ENCODE peak calls at places on chromosome 17, in six cellular contexts. V, T, S, Z, K and M are unnamed samples.

GRCh38 chr17:58536541-58536940 is 22.1 kb upstream of the MTMR4 start:
- DNase-seq in V (no peak), T (no peak), S (no peak), Z (no peak), K (no peak), M (no peak)

GRCh38 chr17:8341456-8341855 is 1.8 kb downstream of the ODF4 start:
- DNase-seq in V (no peak), T (no peak), S (no peak), Z (no peak), K (no peak), M (no peak)

GRCh38 chr17:8003594-8004181 is 1.3 kb downstream of the GUCY2D start:
- DNase-seq in V (no peak), T (no peak), S (no peak), Z (no peak), K (no peak), M (no peak)

GRCh38 chr17:72516772-72517399 is 396.1 kb downstream of the SOX9 start:
- DNase-seq in V (no peak), T (no peak), S (peak), Z (no peak), K (no peak), M (peak)

GRCh38 chr17:33166472-33166871 is 126.6 kb downstream of the ASIC2 start:
- DNase-seq in V (no peak), T (no peak), S (no peak), Z (no peak), K (no peak), M (no peak)

GRCh38 chr17:17220529-17220928 is 14.4 kb upstream of the PLD6 start:
- DNase-seq in V (no peak), T (no peak), S (no peak), Z (no peak), K (no peak), M (no peak)

GRCh38 chr17:72642720-72643119 is 449.8 kb downstream of the SLC39A11 start:
- DNase-seq in V (no peak), T (no peak), S (no peak), Z (no peak), K (no peak), M (no peak)

GRCh38 chr17:47117386-47117785 is 71.7 kb downstream of the CDC27 start:
- DNase-seq in V (no peak), T (no peak), S (no peak), Z (no peak), K (no peak), M (no peak)

GRCh38 chr17:27571563-27572129 is 59.3 kb upstream of the LGALS9 start:
- DNase-seq in V (no peak), T (no peak), S (no peak), Z (no peak), K (no peak), M (no peak)

GRCh38 chr17:58569216-58569615 is 54.8 kb upstream of the MTMR4 start:
- DNase-seq in V (no peak), T (no peak), S (no peak), Z (no peak), K (no peak), M (peak)

GRCh38 chr17:30224419-30224960 is 11.0 kb downstream of the SLC6A4 start:
- DNase-seq in V (no peak), T (no peak), S (no peak), Z (no peak), K (no peak), M (no peak)

GRCh38 chr17:57552114-57552601 is 192.9 kb downstream of the CCDC182 start:
- DNase-seq in V (peak), T (no peak), S (no peak), Z (peak), K (no peak), M (no peak)

GRCh38 chr17:73292031-73292531 is 19.7 kb downstream of the CDC42EP4 start:
- DNase-seq in V (peak), T (no peak), S (no peak), Z (no peak), K (no peak), M (no peak)

GRCh38 chr17:43917348-43918025 is 10.2 kb upstream of the MPP2 start:
- DNase-seq in V (no peak), T (no peak), S (no peak), Z (peak), K (no peak), M (no peak)

GRCh38 chr17:27370776-27371175 is 76.9 kb downstream of the WSB1 start:
- DNase-seq in V (no peak), T (no peak), S (no peak), Z (no peak), K (no peak), M (no peak)

GRCh38 chr17:38897671-38898290 is 27.6 kb upstream of the LASP1NB start:
- DNase-seq in V (no peak), T (no peak), S (no peak), Z (no peak), K (no peak), M (no peak)

GRCh38 chr17:31308935-31309334 is 4.9 kb downstream of the EVI2B start:
- DNase-seq in V (no peak), T (no peak), S (no peak), Z (no peak), K (no peak), M (no peak)

GRCh38 chr17:74678541-74678940 is 34.2 kb downstream of the CD300LF start:
- DNase-seq in V (no peak), T (no peak), S (no peak), Z (no peak), K (no peak), M (no peak)

GRCh38 chr17:68853439-68853838 is 101.8 kb downstream of the ABCA8 start:
- DNase-seq in V (no peak), T (no peak), S (no peak), Z (no peak), K (no peak), M (no peak)

GRCh38 chr17:7361906-7362305 is 7.0 kb downstream of the TMEM95 start:
- DNase-seq in V (no peak), T (no peak), S (no peak), Z (no peak), K (no peak), M (no peak)

GRCh38 chr17:11737290-11737679 is 139.0 kb downstream of the DNAH9 start:
- DNase-seq in V (no peak), T (no peak), S (no peak), Z (no peak), K (no peak), M (no peak)

GRCh38 chr17:81733507-81734404 is 21.7 kb downstream of the SLC25A10 start:
- DNase-seq in V (peak), T (no peak), S (peak), Z (peak), K (no peak), M (peak)

GRCh38 chr17:73901661-73902415 is 257.6 kb upstream of the SDK2 start:
- DNase-seq in V (no peak), T (no peak), S (no peak), Z (no peak), K (no peak), M (peak)

GRCh38 chr17:73065376-73065775 is 27.1 kb downstream of the SLC39A11 start:
- DNase-seq in V (no peak), T (no peak), S (no peak), Z (no peak), K (no peak), M (no peak)

GRCh38 chr17:29574732-29575510 is 6.4 kb downstream of the TP53I13 start:
- DNase-seq in V (no peak), T (no peak), S (peak), Z (no peak), K (no peak), M (no peak)

GRCh38 chr17:78723001-78723796 is 58.9 kb downstream of the CYTH1 start:
- DNase-seq in V (peak), T (no peak), S (no peak), Z (no peak), K (no peak), M (no peak)

GRCh38 chr17:77503293-77503655 is 362.5 kb downstream of the SEC14L1 start:
- DNase-seq in V (peak), T (no peak), S (no peak), Z (no peak), K (no peak), M (no peak)
- TF ChIP-seq GABPA in V (no peak), T (no peak), S (no peak), Z (no peak), K (no peak), M (no peak)

GRCh38 chr17:6069611-6070279 is 434 bp upstream of the WSCD1 start:
- DNase-seq in V (no peak), T (no peak), S (no peak), Z (no peak), K (no peak), M (no peak)
- TF ChIP-seq GABPA in V (no peak), T (no peak), S (no peak), Z (no peak), K (no peak), M (no peak)

DNA sequence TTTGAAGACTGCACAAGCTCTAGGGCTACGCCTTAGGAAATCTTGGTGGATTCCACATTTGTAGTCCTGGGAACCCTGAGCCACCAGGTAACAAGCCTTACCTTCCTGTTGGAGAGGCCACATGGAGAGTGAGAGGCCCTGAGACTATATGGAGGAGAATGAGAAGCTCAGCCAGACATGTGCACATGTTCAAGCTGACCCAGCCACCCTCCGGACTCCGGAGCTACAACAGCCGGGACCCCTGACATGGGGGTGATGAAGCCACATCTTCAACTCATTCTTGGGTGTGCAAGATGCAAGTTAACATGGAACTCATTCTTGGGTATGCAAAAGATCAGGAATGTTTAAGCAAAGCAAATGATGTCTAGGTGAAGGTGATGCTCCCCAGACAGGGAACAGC is 62.7 kb downstream of the GNA13 start:
- DNase-seq in V (no peak), T (no peak), S (no peak), Z (no peak), K (no peak), M (no peak)
- TF ChIP-seq GABPA in V (no peak), T (no peak), S (no peak), Z (no peak), K (no peak), M (no peak)

GRCh38 chr17:48770954-48771353 is 42.4 kb upstream of the HOXB13 start:
- DNase-seq in V (no peak), T (peak), S (no peak), Z (no peak), K (no peak), M (no peak)
- TF ChIP-seq GABPA in V (no peak), T (no peak), S (no peak), Z (no peak), K (no peak), M (no peak)

GRCh38 chr17:82942166-82943130 is 102.6 kb upstream of the ZNF750 start:
- DNase-seq in V (no peak), T (no peak), S (no peak), Z (no peak), K (no peak), M (no peak)
- TF ChIP-seq GABPA in V (no peak), T (no peak), S (no peak), Z (no peak), K (no peak), M (no peak)

GRCh38 chr17:71251936-71252335 is 868.9 kb upstream of the SOX9 start:
- DNase-seq in V (no peak), T (no peak), S (no peak), Z (no peak), K (no peak), M (no peak)
- TF ChIP-seq GABPA in V (no peak), T (no peak), S (no peak), Z (no peak), K (no peak), M (no peak)

DNA sequence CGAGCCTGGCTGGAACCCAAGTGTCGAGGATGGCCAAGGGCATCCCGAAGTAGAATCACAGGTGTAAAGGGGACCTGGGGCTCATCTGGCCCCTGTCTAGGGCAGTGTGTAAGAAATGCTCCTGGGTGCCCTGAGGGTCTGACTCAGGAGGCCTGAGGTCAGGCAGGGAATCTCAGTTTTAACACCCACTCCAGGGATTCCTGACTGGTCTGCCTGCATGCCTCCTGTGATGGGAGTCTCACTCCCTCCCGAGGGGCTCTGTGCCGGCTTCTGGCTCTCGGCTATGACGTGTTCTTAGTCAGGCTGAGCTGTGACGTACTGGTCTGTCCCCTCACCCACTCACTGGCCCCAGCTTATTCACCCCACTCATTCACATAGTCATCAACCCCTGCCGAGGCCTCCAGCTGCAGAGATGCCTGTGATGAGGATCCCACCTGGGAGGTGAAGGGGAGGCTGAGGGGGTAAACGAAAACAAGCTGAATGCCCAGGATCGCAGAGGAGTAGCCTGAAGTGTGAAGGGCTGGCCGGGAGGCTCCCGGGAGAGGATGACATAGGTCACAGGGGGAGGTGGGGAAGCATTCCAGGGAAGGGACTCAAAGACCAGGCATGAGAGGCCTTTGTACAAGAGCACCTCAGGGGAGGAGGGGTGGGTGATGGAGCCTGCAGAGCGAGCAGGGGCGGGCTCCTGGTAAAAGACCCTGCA is 23.7 kb downstream of the FAM83G start:
- DNase-seq in V (no peak), T (no peak), S (peak), Z (no peak), K (no peak), M (no peak)
- TF ChIP-seq GABPA in V (no peak), T (no peak), S (no peak), Z (no peak), K (no peak), M (no peak)

GRCh38 chr17:76535788-76536510 is 1.6 kb downstream of the CYGB start:
- DNase-seq in V (peak), T (no peak), S (no peak), Z (no peak), K (no peak), M (no peak)
- TF ChIP-seq GABPA in V (no peak), T (no peak), S (no peak), Z (no peak), K (no peak), M (no peak)